ENCODE peak calls at places on chromosomes 7 and 10, in ten cellular contexts. U is coronary artery, B is lower lobe of right lung, W is body of pancreas, P is HepG2, H is bronchial epithelial cell, K is GM12865, I is astrocyte of the spinal cord, J is Peyer's patch, X is upper lobe of right lung. N is an unnamed sample.

GRCh38 chr10:102603946-102604345 is 40.3 kb upstream of the TRIM8 start:
- DNase-seq in I (no peak), P (no peak), W (no peak), K (no peak), J (no peak), X (no peak), H (no peak), U (no peak), B (no peak), N (peak)

GRCh38 chr10:79022565-79023488 is 45.9 kb upstream of the ZMIZ1 start:
- DNase-seq in P (peak), W (peak), U (peak), J (peak), H (no peak), B (peak), X (peak), K (peak), I (peak), N (peak)

GRCh38 chr10:30413996-30414576 is 19.9 kb upstream of the MAP3K8 start:
- DNase-seq in X (no peak), H (peak), K (peak), U (no peak), B (no peak), J (no peak), P (peak), I (peak), W (peak), N (peak)

GRCh38 chr7:107559864-107560263 is 3.9 kb downstream of the COG5 start:
- DNase-seq in K (no peak), J (no peak), P (no peak), B (no peak), W (no peak), U (no peak), H (peak), I (peak), X (no peak), N (peak)

GRCh38 chr10:30603589-30603988 is 26.0 kb downstream of the LYZL2 start:
- DNase-seq in X (no peak), K (no peak), I (no peak), J (no peak), H (no peak), W (no peak), P (peak), B (no peak), U (no peak), N (no peak)

GRCh38 chr10:124941823-124942222 is at the start of gene ZRANB1:
- DNase-seq in H (no peak), U (no peak), J (no peak), K (no peak), P (no peak), I (no peak), B (no peak), X (no peak), W (no peak), N (no peak)

GRCh38 chr7:79787623-79788022 is 334.2 kb upstream of the MAGI2 start:
- DNase-seq in W (no peak), U (no peak), J (no peak), K (no peak), H (no peak), I (peak), B (no peak), X (no peak), P (no peak), N (peak)

GRCh38 chr10:118116555-118117311 is 70.0 kb upstream of the RAB11FIP2 start:
- DNase-seq in B (no peak), J (no peak), U (no peak), W (no peak), P (no peak), H (no peak), X (no peak), I (no peak), K (no peak), N (no peak)

GRCh38 chr10:6385683-6386082 is 183.0 kb downstream of the PFKFB3 start:
- DNase-seq in H (peak), W (no peak), P (no peak), I (no peak), U (no peak), X (no peak), B (no peak), J (no peak), K (no peak), N (peak)

GRCh38 chr10:127878474-127879055 is 14.2 kb downstream of the CLRN3 start:
- DNase-seq in B (no peak), X (no peak), I (no peak), U (no peak), K (no peak), H (no peak), J (peak), P (no peak), W (no peak), N (no peak)

GRCh38 chr10:127175357-127176110 is 20.9 kb downstream of the INSYN2A start:
- DNase-seq in I (no peak), H (no peak), P (no peak), K (no peak), J (no peak), W (no peak), B (no peak), X (no peak), U (no peak), N (no peak)

GRCh38 chr7:27704407-27705199 is 35.4 kb upstream of the TAX1BP1 start:
- DNase-seq in I (no peak), J (no peak), P (no peak), U (no peak), B (no peak), X (no peak), W (no peak), K (no peak), H (no peak), N (no peak)

GRCh38 chr10:15163261-15163864 is 5.1 kb downstream of the NMT2 start:
- DNase-seq in K (no peak), I (no peak), U (no peak), J (no peak), P (no peak), B (no peak), X (no peak), W (no peak), H (no peak), N (peak)

GRCh38 chr10:4243651-4244050 is 458.6 kb upstream of the KLF6 start:
- DNase-seq in W (no peak), J (no peak), H (peak), P (no peak), K (no peak), X (no peak), U (no peak), I (peak), B (no peak), N (peak)

GRCh38 chr10:44046605-44047004 is 338.3 kb downstream of the CXCL12 start:
- DNase-seq in P (no peak), I (peak), H (peak), B (no peak), U (no peak), K (no peak), X (no peak), J (no peak), W (peak), N (peak)

GRCh38 chr7:45076946-45077345 is 11.8 kb downstream of the NACAD start:
- DNase-seq in B (no peak), W (no peak), I (no peak), X (no peak), P (no peak), U (no peak), H (no peak), K (no peak), J (no peak), N (no peak)

GRCh38 chr10:21953585-21954057 is 49.9 kb downstream of the DNAJC1 start:
- DNase-seq in K (peak), H (peak), J (no peak), P (peak), U (no peak), I (peak), W (no peak), B (no peak), X (no peak), N (peak)

GRCh38 chr10:125448596-125448995 is 234.4 kb downstream of the TEX36 start:
- DNase-seq in B (no peak), X (no peak), H (peak), P (peak), K (peak), J (no peak), I (no peak), U (no peak), W (peak), N (peak)

GRCh38 chr10:18719811-18720210 is 60.6 kb downstream of the ARL5B start:
- DNase-seq in P (no peak), U (no peak), K (no peak), B (no peak), W (no peak), H (peak), X (no peak), I (no peak), J (no peak), N (peak)

GRCh38 chr10:52066383-52066782 is 247.7 kb upstream of the DKK1 start:
- DNase-seq in I (no peak), U (no peak), X (no peak), P (no peak), H (no peak), J (no peak), B (no peak), K (peak), W (no peak), N (peak)

GRCh38 chr7:123538189-123538714 is 3.9 kb upstream of the IQUB start:
- DNase-seq in U (no peak), H (peak), P (no peak), J (no peak), I (peak), K (no peak), B (no peak), X (no peak), W (no peak), N (peak)

GRCh38 chr10:114444819-114445218 is 40.5 kb upstream of the AFAP1L2 start:
- DNase-seq in H (no peak), I (no peak), J (no peak), B (no peak), K (no peak), W (no peak), P (no peak), X (no peak), U (no peak), N (no peak)

GRCh38 chr7:120041798-120042197 is 231.2 kb upstream of the KCND2 start:
- DNase-seq in U (no peak), P (no peak), J (no peak), X (no peak), K (no peak), B (no peak), H (no peak), I (no peak), W (no peak), N (no peak)

GRCh38 chr10:70549962-70550845 is 52.3 kb downstream of the PRF1 start:
- DNase-seq in H (peak), P (peak), I (peak), B (peak), X (no peak), K (peak), U (no peak), J (peak), W (peak), N (peak)

GRCh38 chr7:47328392-47329319 is 253.3 kb downstream of the TNS3 start:
- DNase-seq in B (no peak), W (no peak), H (no peak), K (no peak), U (peak), I (no peak), J (no peak), P (no peak), X (no peak), N (no peak)

GRCh38 chr10:69908071-69908470 is 106.4 kb downstream of the COL13A1 start:
- DNase-seq in U (no peak), W (no peak), P (no peak), J (no peak), K (no peak), B (no peak), I (no peak), X (no peak), H (no peak), N (no peak)

GRCh38 chr7:149027560-149028345 is 552 bp downstream of the PDIA4 start:
- DNase-seq in I (peak), J (no peak), P (no peak), B (no peak), W (no peak), H (peak), K (no peak), U (no peak), X (no peak), N (peak)

GRCh38 chr7:83324596-83324995 is 161.9 kb upstream of the PCLO start:
- DNase-seq in I (no peak), W (no peak), P (no peak), H (no peak), U (no peak), X (no peak), K (no peak), J (no peak), B (no peak), N (no peak)

GRCh38 chr10:7119325-7120015 is 291.4 kb downstream of the SFMBT2 start:
- DNase-seq in P (no peak), I (peak), J (no peak), B (no peak), W (no peak), X (no peak), H (peak), K (no peak), U (no peak), N (no peak)

GRCh38 chr10:70432561-70433263 is 8.8 kb downstream of the NODAL start:
- DNase-seq in W (no peak), J (no peak), H (no peak), P (no peak), X (no peak), K (peak), U (no peak), I (no peak), B (no peak), N (no peak)

GRCh38 chr7:16345979-16346958 is 75.1 kb downstream of the CRPPA start:
- DNase-seq in P (no peak), B (no peak), H (peak), X (no peak), U (no peak), I (peak), K (no peak), J (no peak), W (no peak), N (peak)

GRCh38 chr10:110535958-110536891 is 31.3 kb upstream of the SMC3 start:
- DNase-seq in P (peak), J (peak), X (peak), H (peak), U (no peak), W (peak), I (peak), K (peak), B (peak), N (peak)
- H3K4me3 ChIP-seq in P (no peak), J (no peak), X (no peak), H (no peak), U (no peak), W (no peak), I (no peak), K (no peak), B (no peak), N (no peak)

GRCh38 chr7:17844514-17845196 is 95.6 kb downstream of the SNX13 start:
- DNase-seq in J (no peak), W (no peak), X (no peak), H (no peak), U (no peak), B (no peak), P (no peak), K (no peak), I (peak), N (peak)
- TF ChIP-seq CTCF in J (no peak), W (no peak), X (no peak), H (no peak), U (no peak), B (no peak), P (no peak), K (no peak), I (no peak), N (no peak)

GRCh38 chr7:50308301-50309129 is 4.0 kb downstream of the IKZF1 start:
- DNase-seq in H (no peak), W (no peak), I (no peak), U (no peak), B (no peak), K (peak), X (no peak), J (no peak), P (no peak), N (no peak)

GRCh38 chr7:50310361-50310760 is 5.8 kb downstream of the IKZF1 start:
- DNase-seq in B (no peak), K (no peak), J (no peak), U (no peak), H (no peak), I (no peak), X (no peak), P (no peak), W (no peak), N (no peak)

GRCh38 chr7:50309736-50310135 is 5.2 kb downstream of the IKZF1 start:
- DNase-seq in P (no peak), H (no peak), U (no peak), X (no peak), I (no peak), B (no peak), J (no peak), K (no peak), W (no peak), N (no peak)

GRCh38 chr7:50307368-50308012 is 3.0 kb downstream of the IKZF1 start:
- DNase-seq in X (no peak), I (no peak), U (no peak), J (peak), B (no peak), K (peak), H (no peak), W (no peak), P (no peak), N (no peak)

DNA sequence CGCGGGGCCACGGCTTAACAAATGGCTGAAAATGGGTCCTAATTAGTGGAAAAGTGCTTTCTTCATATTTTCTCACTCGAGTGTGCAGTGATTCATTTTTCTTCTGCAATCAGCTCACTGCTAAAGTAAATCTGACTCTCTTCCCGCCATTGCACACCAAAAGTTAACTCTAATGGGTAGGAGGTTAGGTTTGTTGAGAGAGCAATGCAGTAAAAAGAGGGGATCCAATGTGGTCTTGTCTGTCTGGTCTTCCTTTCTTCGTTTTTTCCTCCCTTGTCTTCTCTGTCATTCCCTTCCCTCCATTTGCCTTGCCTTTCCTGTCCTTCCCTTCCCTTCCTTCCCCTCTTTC is 4.6 kb downstream of the IKZF1 start:
- DNase-seq in I (no peak), P (no peak), J (no peak), H (no peak), X (no peak), W (no peak), U (no peak), K (no peak), B (no peak), N (no peak)
- H3K4me3 ChIP-seq in I (no peak), P (no peak), J (peak), H (no peak), X (peak), W (no peak), U (no peak), K (peak), B (peak), N (no peak)

GRCh38 chr10:88125766-88126165 is 262.3 kb downstream of the PTEN start:
- DNase-seq in K (no peak), X (no peak), U (no peak), W (no peak), B (no peak), P (no peak), H (no peak), I (no peak), J (no peak), N (no peak)
- TF ChIP-seq CTCF in K (no peak), X (no peak), U (no peak), W (no peak), B (no peak), P (no peak), H (no peak), I (no peak), J (no peak), N (no peak)

GRCh38 chr7:15016315-15016667 is 113.7 kb upstream of the DGKB start:
- DNase-seq in K (no peak), H (no peak), I (no peak), B (no peak), P (no peak), J (no peak), U (no peak), X (no peak), W (no peak), N (no peak)

GRCh38 chr7:15015545-15016314 is 113.2 kb upstream of the DGKB start:
- DNase-seq in K (peak), I (peak), X (no peak), J (no peak), P (peak), W (peak), H (peak), B (no peak), U (no peak), N (peak)

GRCh38 chr7:15012135-15012534 is 109.6 kb upstream of the DGKB start:
- DNase-seq in X (no peak), H (no peak), B (no peak), I (no peak), J (no peak), W (no peak), P (no peak), U (no peak), K (no peak), N (no peak)

GRCh38 chr7:15018981-15019380 is 116.4 kb upstream of the DGKB start:
- DNase-seq in J (no peak), B (no peak), H (no peak), X (no peak), K (no peak), W (no peak), I (no peak), P (no peak), U (no peak), N (no peak)

GRCh38 chr7:15016726-15017125 is 114.2 kb upstream of the DGKB start:
- DNase-seq in I (no peak), H (peak), X (no peak), W (no peak), P (no peak), U (no peak), K (no peak), B (no peak), J (no peak), N (no peak)
- H3K4me3 ChIP-seq in I (no peak), H (no peak), X (no peak), W (no peak), P (no peak), U (no peak), K (no peak), B (no peak), J (no peak), N (no peak)

GRCh38 chr10:73232887-73233286 is 14.2 kb downstream of the DNAJC9 start:
- DNase-seq in P (no peak), I (no peak), W (no peak), U (no peak), H (no peak), K (no peak), J (no peak), B (no peak), X (no peak), N (peak)
- TF ChIP-seq CTCF in P (peak), I (peak), W (no peak), U (no peak), H (peak), K (no peak), J (no peak), B (no peak), X (no peak), N (peak)

GRCh38 chr7:129368389-129368986 is 65.7 kb upstream of the STRIP2 start:
- DNase-seq in U (no peak), I (no peak), J (no peak), X (no peak), K (peak), W (no peak), P (no peak), B (no peak), H (no peak), N (no peak)
- H3K4me3 ChIP-seq in U (no peak), I (no peak), J (peak), X (peak), K (peak), W (no peak), P (no peak), B (peak), H (no peak), N (peak)

DNA sequence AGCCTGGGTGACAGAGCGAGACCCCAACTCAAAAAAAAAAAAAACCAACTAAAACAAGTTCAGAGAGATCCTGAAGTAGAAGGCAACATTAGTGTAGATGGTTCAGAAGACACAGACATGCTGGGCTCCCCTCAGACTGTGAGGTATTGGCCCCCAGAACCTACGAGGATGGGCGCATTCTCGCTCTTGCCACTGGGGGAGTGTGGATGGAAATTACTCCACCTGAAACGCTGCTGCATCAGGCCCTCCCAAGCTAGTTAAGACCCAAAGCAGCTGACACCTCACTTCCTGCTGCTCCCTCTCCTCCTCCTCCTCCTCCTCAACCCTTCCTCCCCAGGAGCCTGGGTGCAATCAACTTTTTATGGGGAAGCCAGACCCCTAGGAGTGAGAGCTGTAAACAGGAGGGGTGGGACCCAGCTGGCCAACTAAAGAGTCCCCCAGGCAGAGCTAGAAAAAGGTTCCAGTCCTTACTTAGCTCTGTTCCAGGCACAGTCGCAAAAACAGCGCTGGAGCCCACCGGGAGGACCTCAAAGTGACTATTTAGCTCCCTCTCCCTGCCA is 7.4 kb downstream of the SH3PXD2A start:
- DNase-seq in X (no peak), J (no peak), I (no peak), U (no peak), H (no peak), P (peak), K (no peak), B (no peak), W (no peak), N (no peak)
- TF ChIP-seq CTCF in X (no peak), J (no peak), I (peak), U (no peak), H (peak), P (peak), K (no peak), B (no peak), W (no peak), N (peak)